ENCODE peak calls at places on chromosomes 2 and 18, in four cellular contexts. One of them, this sample, is unnamed.
A peak's percentile ranks its signal among the peaks of the same experiment; 100 is the strongest.

GRCh38 chr2:73930386-73930785 is 3.7 kb downstream of the DGUOK start:
- DNase-seq in suprapubic skin: no peak
- DNase-seq in testis: no peak
- DNase-seq in A549: no peak
- DNase-seq in this sample: no peak

GRCh38 chr2:209662091-209662490 is 109.5 kb upstream of the UNC80 start:
- DNase-seq in A549: no peak
- DNase-seq in suprapubic skin: no peak
- DNase-seq in testis: no peak
- DNase-seq in this sample: no peak

GRCh38 chr2:65175894-65176527 is 46.1 kb upstream of the RAB1A start:
- DNase-seq in testis: no peak
- DNase-seq in A549: no peak
- DNase-seq in suprapubic skin: no peak
- DNase-seq in this sample: no peak

GRCh38 chr2:45932278-45932975 is 281.0 kb downstream of the PRKCE start:
- DNase-seq in A549: no peak
- DNase-seq in suprapubic skin: no peak
- DNase-seq in testis: no peak
- DNase-seq in this sample: no peak

GRCh38 chr2:105747997-105748396 is 3.3 kb downstream of the NCK2 start:
- DNase-seq in A549: no peak
- DNase-seq in suprapubic skin: no peak
- DNase-seq in testis: peak; percentile 50
- DNase-seq in this sample: no peak

GRCh38 chr2:173797586-173798263 is 167.4 kb downstream of the SP3 start:
- DNase-seq in testis: no peak
- DNase-seq in suprapubic skin: no peak
- DNase-seq in A549: no peak
- DNase-seq in this sample: no peak

GRCh38 chr2:239768907-239769573 is 256.1 kb downstream of the NDUFA10 start:
- DNase-seq in suprapubic skin: peak; percentile 35
- DNase-seq in testis: no peak
- DNase-seq in A549: no peak
- DNase-seq in this sample: no peak

GRCh38 chr18:7325126-7325430 is 94.2 kb downstream of the LRRC30 start:
- DNase-seq in testis: no peak
- DNase-seq in suprapubic skin: no peak
- DNase-seq in A549: no peak
- DNase-seq in this sample: no peak

GRCh38 chr2:166406374-166406773 is 30.6 kb upstream of the SCN9A start:
- DNase-seq in A549: no peak
- DNase-seq in suprapubic skin: no peak
- DNase-seq in testis: no peak
- DNase-seq in this sample: no peak

GRCh38 chr2:237968048-237968862 is 1.4 kb downstream of the UBE2F start:
- DNase-seq in testis: peak; percentile 72
- DNase-seq in A549: no peak
- DNase-seq in suprapubic skin: no peak
- DNase-seq in this sample: no peak

GRCh38 chr2:12389354-12390045 is 327.2 kb upstream of the TRIB2 start:
- DNase-seq in A549: no peak
- DNase-seq in testis: no peak
- DNase-seq in suprapubic skin: no peak
- DNase-seq in this sample: no peak

GRCh38 chr18:3525870-3526420 is 76.0 kb downstream of the TGIF1 start:
- DNase-seq in suprapubic skin: no peak
- DNase-seq in A549: no peak
- DNase-seq in testis: peak; percentile 13
- DNase-seq in this sample: no peak

GRCh38 chr18:11307716-11308115 is 158.3 kb upstream of the PIEZO2 start:
- DNase-seq in A549: no peak
- DNase-seq in testis: no peak
- DNase-seq in suprapubic skin: no peak
- DNase-seq in this sample: no peak

GRCh38 chr2:96698221-96698861 is 41.5 kb downstream of the LMAN2L start:
- DNase-seq in A549: no peak
- DNase-seq in suprapubic skin: no peak
- DNase-seq in testis: no peak
- DNase-seq in this sample: no peak

GRCh38 chr2:176035013-176035691 is 33.1 kb upstream of the LNPK start:
- DNase-seq in testis: no peak
- DNase-seq in suprapubic skin: no peak
- DNase-seq in A549: no peak
- DNase-seq in this sample: no peak

GRCh38 chr2:97758131-97758705 is 44.8 kb downstream of the ZAP70 start:
- DNase-seq in testis: no peak
- DNase-seq in A549: no peak
- DNase-seq in suprapubic skin: no peak
- DNase-seq in this sample: no peak

GRCh38 chr2:174122185-174122584 is 126.1 kb downstream of the OLA1 start:
- DNase-seq in A549: no peak
- DNase-seq in testis: no peak
- DNase-seq in suprapubic skin: no peak
- DNase-seq in this sample: no peak

GRCh38 chr2:17680119-17680518 is 73.5 kb downstream of the SMC6 start:
- DNase-seq in suprapubic skin: no peak
- DNase-seq in testis: no peak
- DNase-seq in A549: no peak
- DNase-seq in this sample: no peak

GRCh38 chr18:12377556-12378553 is 828 bp upstream of the AFG3L2 start:
- DNase-seq in suprapubic skin: no peak
- DNase-seq in A549: peak; percentile 83
- DNase-seq in testis: no peak
- DNase-seq in this sample: no peak

GRCh38 chr2:127664065-127664894 is 11.1 kb downstream of the LIMS2 start:
- DNase-seq in A549: no peak
- DNase-seq in suprapubic skin: peak; percentile 66
- DNase-seq in testis: peak; percentile 49
- DNase-seq in this sample: no peak

GRCh38 chr2:210428415-210429179 is 48.0 kb downstream of the LANCL1 start:
- DNase-seq in suprapubic skin: no peak
- DNase-seq in testis: no peak
- DNase-seq in A549: no peak
- DNase-seq in this sample: no peak

GRCh38 chr2:241029599-241030332 is 31.3 kb downstream of the SNED1 start:
- DNase-seq in A549: no peak
- DNase-seq in suprapubic skin: no peak
- DNase-seq in testis: no peak
- DNase-seq in this sample: peak; percentile 87

GRCh38 chr2:238380785-238381184 is 45.9 kb upstream of the ASB1 start:
- DNase-seq in A549: no peak
- DNase-seq in suprapubic skin: no peak
- DNase-seq in testis: no peak
- DNase-seq in this sample: no peak

GRCh38 chr2:27378096-27378808 is 2.3 kb downstream of the ZNF513 start:
- DNase-seq in A549: peak; percentile 22
- DNase-seq in testis: no peak
- DNase-seq in suprapubic skin: no peak
- DNase-seq in this sample: no peak
- TF ChIP-seq POLR2A in A549: no peak
- TF ChIP-seq POLR2A in testis: no peak
- TF ChIP-seq POLR2A in suprapubic skin: no peak
- TF ChIP-seq POLR2A in this sample: no peak

GRCh38 chr2:159521272-159521671 is 95.1 kb downstream of the BAZ2B start:
- DNase-seq in suprapubic skin: no peak
- DNase-seq in testis: no peak
- DNase-seq in A549: no peak
- DNase-seq in this sample: no peak

GRCh38 chr2:159513745-159514144 is 102.6 kb downstream of the BAZ2B start:
- DNase-seq in suprapubic skin: no peak
- DNase-seq in testis: no peak
- DNase-seq in A549: no peak
- DNase-seq in this sample: no peak

GRCh38 chr2:159516241-159516758 is 100.0 kb downstream of the BAZ2B start:
- DNase-seq in testis: peak; percentile 24
- DNase-seq in A549: peak; percentile 18
- DNase-seq in suprapubic skin: no peak
- DNase-seq in this sample: no peak

GRCh38 chr2:159518321-159519005 is 97.9 kb downstream of the BAZ2B start:
- DNase-seq in testis: no peak
- DNase-seq in suprapubic skin: no peak
- DNase-seq in A549: no peak
- DNase-seq in this sample: no peak

DNA sequence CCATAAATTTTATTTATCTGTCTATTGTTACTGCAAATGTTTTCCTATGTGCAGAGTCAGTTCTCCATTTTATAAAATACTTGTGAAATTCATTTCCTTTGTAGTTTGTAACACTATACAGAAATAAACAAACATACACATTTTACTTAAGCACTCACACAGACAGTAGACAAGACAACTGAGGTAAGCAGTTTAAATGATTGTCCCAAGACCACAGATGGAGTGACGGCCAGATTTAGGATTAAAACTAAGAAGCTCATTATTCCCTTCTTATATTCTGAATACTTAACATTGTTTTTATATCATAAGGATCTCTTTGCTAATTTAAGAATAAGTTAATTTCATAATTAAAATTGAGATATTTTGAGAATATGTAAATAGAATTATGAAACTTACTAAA is 100.9 kb downstream of the BAZ2B start:
- DNase-seq in suprapubic skin: no peak
- DNase-seq in testis: no peak
- DNase-seq in A549: no peak
- DNase-seq in this sample: no peak
- H3K4me1 ChIP-seq in suprapubic skin: peaks cover 34% of the 10 kb centered on the region
- H3K4me1 ChIP-seq in testis: peaks cover 11% of the 10 kb centered on the region
- H3K4me1 ChIP-seq in A549: peaks cover 22% of the 10 kb centered on the region
- H3K4me1 ChIP-seq in this sample: peaks cover 14% of the 10 kb centered on the region

GRCh38 chr2:85607268-85608215 is 4.3 kb downstream of the C2orf68 start:
- DNase-seq in A549: no peak
- DNase-seq in testis: no peak
- DNase-seq in suprapubic skin: no peak
- DNase-seq in this sample: no peak
- TF ChIP-seq POLR2A in A549: no peak
- TF ChIP-seq POLR2A in testis: no peak
- TF ChIP-seq POLR2A in suprapubic skin: no peak
- TF ChIP-seq POLR2A in this sample: no peak

DNA sequence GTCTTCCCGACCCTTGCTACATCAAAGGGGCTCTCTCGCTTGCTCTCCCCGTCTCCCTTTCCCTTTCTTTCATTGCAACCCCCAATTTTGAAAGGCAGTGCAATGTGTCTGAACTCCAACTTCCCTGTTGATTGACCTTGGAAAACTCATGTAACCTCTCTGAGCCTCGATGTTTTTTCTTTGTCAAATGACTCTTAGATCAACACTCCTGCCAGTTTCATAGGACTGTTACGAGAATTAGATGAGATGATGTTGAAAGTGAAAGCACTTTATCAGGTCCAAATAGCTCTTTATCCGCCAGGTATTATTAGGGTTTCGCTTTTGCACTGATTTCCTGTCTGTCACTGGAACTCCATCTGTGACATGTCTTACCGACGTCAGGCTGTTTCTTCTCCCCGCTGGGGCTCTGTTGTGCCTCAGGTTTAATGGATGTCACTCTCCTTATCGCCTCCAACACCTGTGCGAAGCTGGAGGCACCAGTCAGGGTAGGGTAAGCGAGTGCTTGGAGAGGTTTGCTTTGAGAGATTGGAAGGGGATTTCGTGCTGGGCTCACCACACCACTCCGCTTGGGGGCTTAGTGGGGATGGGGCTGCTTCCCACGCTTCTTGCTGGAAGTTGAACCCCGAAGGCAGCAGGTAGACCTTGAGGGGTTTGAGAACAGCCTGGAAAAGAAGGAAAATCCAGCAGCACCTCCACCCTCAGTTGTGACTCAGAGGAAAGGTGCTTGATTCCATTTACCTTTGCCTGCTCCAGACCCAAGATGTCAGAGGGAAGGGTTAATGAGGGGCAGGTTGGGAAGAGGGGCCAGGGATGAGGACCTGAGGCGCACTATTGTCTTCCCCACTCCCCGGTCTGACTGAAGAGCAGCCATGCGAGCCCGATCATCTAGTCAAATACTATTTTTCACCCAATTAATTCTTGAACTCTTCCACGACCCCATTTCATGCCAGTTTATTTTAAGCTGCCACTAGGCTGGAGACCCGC is 4.3 kb downstream of the GAD1 start:
- DNase-seq in suprapubic skin: no peak
- DNase-seq in testis: no peak
- DNase-seq in A549: no peak
- DNase-seq in this sample: no peak
- H3K4me1 ChIP-seq in suprapubic skin: peaks cover 79% of the 10 kb centered on the region
- H3K4me1 ChIP-seq in testis: peaks cover 66% of the 10 kb centered on the region
- H3K4me1 ChIP-seq in A549: peaks cover 42% of the 10 kb centered on the region
- H3K4me1 ChIP-seq in this sample: peaks cover 72% of the 10 kb centered on the region

GRCh38 chr2:218036371-218036770 is 32.7 kb upstream of the RUFY4 start:
- DNase-seq in testis: no peak
- DNase-seq in A549: no peak
- DNase-seq in suprapubic skin: no peak
- DNase-seq in this sample: no peak

GRCh38 chr2:218043701-218044109 is 25.3 kb upstream of the RUFY4 start:
- DNase-seq in A549: no peak
- DNase-seq in testis: no peak
- DNase-seq in suprapubic skin: no peak
- DNase-seq in this sample: no peak

GRCh38 chr2:218041302-218042165 is 27.5 kb upstream of the RUFY4 start:
- DNase-seq in A549: no peak
- DNase-seq in testis: no peak
- DNase-seq in suprapubic skin: no peak
- DNase-seq in this sample: no peak

GRCh38 chr2:218039171-218039570 is 29.9 kb upstream of the RUFY4 start:
- DNase-seq in suprapubic skin: no peak
- DNase-seq in A549: no peak
- DNase-seq in testis: no peak
- DNase-seq in this sample: no peak

GRCh38 chr2:218040883-218041282 is 28.2 kb upstream of the RUFY4 start:
- DNase-seq in A549: no peak
- DNase-seq in suprapubic skin: no peak
- DNase-seq in testis: no peak
- DNase-seq in this sample: no peak
- TF ChIP-seq POLR2A in A549: no peak
- TF ChIP-seq POLR2A in suprapubic skin: no peak
- TF ChIP-seq POLR2A in testis: no peak
- TF ChIP-seq POLR2A in this sample: no peak

This sample was measured in vagina.